ENCODE peak calls at places on chromosomes 6 and 20, in five cellular contexts. One of them, this sample, is unnamed. For H3K4me1, the result is how much of the 10 kb centered on the place peaks cover.

GRCh38 chr6:108689279-108690161 is 128.8 kb downstream of the FOXO3 start:
- DNase-seq in pancreas: peak
- DNase-seq in psoas muscle: peak
- DNase-seq in cardiac muscle cell: no peak
- DNase-seq in tibial artery: peak
- DNase-seq in this sample: peak

GRCh38 chr6:2875840-2876207 is 27.3 kb downstream of the SERPINB9 start:
- DNase-seq in pancreas: no peak
- DNase-seq in psoas muscle: peak
- DNase-seq in cardiac muscle cell: no peak
- DNase-seq in tibial artery: no peak
- DNase-seq in this sample: peak

GRCh38 chr20:1897486-1897885 is 2.3 kb downstream of the SIRPA start:
- DNase-seq in pancreas: no peak
- DNase-seq in psoas muscle: no peak
- DNase-seq in cardiac muscle cell: no peak
- DNase-seq in tibial artery: peak
- DNase-seq in this sample: no peak

GRCh38 chr6:129055796-129056195 is 172.9 kb downstream of the LAMA2 start:
- DNase-seq in pancreas: no peak
- DNase-seq in psoas muscle: no peak
- DNase-seq in cardiac muscle cell: no peak
- DNase-seq in tibial artery: no peak
- DNase-seq in this sample: no peak

GRCh38 chr20:37408202-37408929 is 62.4 kb downstream of the SRC start:
- DNase-seq in pancreas: no peak
- DNase-seq in psoas muscle: no peak
- DNase-seq in cardiac muscle cell: no peak
- DNase-seq in tibial artery: no peak
- DNase-seq in this sample: no peak

GRCh38 chr6:2085657-2086056 is 159.7 kb downstream of the GMDS start:
- DNase-seq in pancreas: no peak
- DNase-seq in psoas muscle: no peak
- DNase-seq in cardiac muscle cell: no peak
- DNase-seq in tibial artery: no peak
- DNase-seq in this sample: no peak

GRCh38 chr6:83352413-83352812 is 78.4 kb downstream of the ME1 start:
- DNase-seq in pancreas: no peak
- DNase-seq in psoas muscle: no peak
- DNase-seq in cardiac muscle cell: no peak
- DNase-seq in tibial artery: no peak
- DNase-seq in this sample: no peak

GRCh38 chr20:45842169-45842812 is 8.7 kb downstream of the SNX21 start:
- DNase-seq in pancreas: no peak
- DNase-seq in psoas muscle: no peak
- DNase-seq in cardiac muscle cell: no peak
- DNase-seq in tibial artery: no peak
- DNase-seq in this sample: no peak

GRCh38 chr6:75283907-75284284 is 696 bp downstream of the TMEM30A start:
- DNase-seq in pancreas: no peak
- DNase-seq in psoas muscle: no peak
- DNase-seq in cardiac muscle cell: no peak
- DNase-seq in tibial artery: no peak
- DNase-seq in this sample: no peak

GRCh38 chr6:39335780-39336541 is 13.5 kb upstream of the KCNK16 start:
- DNase-seq in pancreas: no peak
- DNase-seq in psoas muscle: no peak
- DNase-seq in cardiac muscle cell: no peak
- DNase-seq in tibial artery: no peak
- DNase-seq in this sample: no peak

GRCh38 chr20:36155629-36155971 is 1.1 kb downstream of the EPB41L1 start:
- DNase-seq in pancreas: no peak
- DNase-seq in psoas muscle: no peak
- DNase-seq in cardiac muscle cell: no peak
- DNase-seq in tibial artery: no peak
- DNase-seq in this sample: no peak

GRCh38 chr6:9745476-9745875 is 669.4 kb downstream of the TFAP2A start:
- DNase-seq in pancreas: no peak
- DNase-seq in psoas muscle: no peak
- DNase-seq in cardiac muscle cell: no peak
- DNase-seq in tibial artery: no peak
- DNase-seq in this sample: no peak

GRCh38 chr6:22956029-22956715 is 386.8 kb downstream of the HDGFL1 start:
- DNase-seq in pancreas: no peak
- DNase-seq in psoas muscle: no peak
- DNase-seq in cardiac muscle cell: peak
- DNase-seq in tibial artery: no peak
- DNase-seq in this sample: no peak

GRCh38 chr6:71383476-71383875 is 94.9 kb downstream of the OGFRL1 start:
- DNase-seq in pancreas: no peak
- DNase-seq in psoas muscle: no peak
- DNase-seq in cardiac muscle cell: no peak
- DNase-seq in tibial artery: no peak
- DNase-seq in this sample: no peak

GRCh38 chr6:119310486-119311036 is 39.0 kb downstream of the MAN1A1 start:
- DNase-seq in pancreas: no peak
- DNase-seq in psoas muscle: no peak
- DNase-seq in cardiac muscle cell: no peak
- DNase-seq in tibial artery: no peak
- DNase-seq in this sample: no peak

GRCh38 chr6:7568021-7568420 is 22.0 kb upstream of the SNRNP48 start:
- DNase-seq in pancreas: no peak
- DNase-seq in psoas muscle: no peak
- DNase-seq in cardiac muscle cell: no peak
- DNase-seq in tibial artery: no peak
- DNase-seq in this sample: no peak

GRCh38 chr6:137291441-137291840 is 72.3 kb upstream of the IFNGR1 start:
- DNase-seq in pancreas: no peak
- DNase-seq in psoas muscle: no peak
- DNase-seq in cardiac muscle cell: no peak
- DNase-seq in tibial artery: peak
- DNase-seq in this sample: no peak

GRCh38 chr6:96032646-96033045 is 16.9 kb downstream of the FUT9 start:
- DNase-seq in pancreas: no peak
- DNase-seq in psoas muscle: no peak
- DNase-seq in cardiac muscle cell: no peak
- DNase-seq in tibial artery: no peak
- DNase-seq in this sample: no peak

GRCh38 chr6:15818044-15818443 is 155.2 kb upstream of the DTNBP1 start:
- DNase-seq in pancreas: no peak
- DNase-seq in psoas muscle: no peak
- DNase-seq in cardiac muscle cell: no peak
- DNase-seq in tibial artery: no peak
- DNase-seq in this sample: no peak

GRCh38 chr6:150336299-150336698 is 32.5 kb upstream of the IYD start:
- DNase-seq in pancreas: no peak
- DNase-seq in psoas muscle: no peak
- DNase-seq in cardiac muscle cell: no peak
- DNase-seq in tibial artery: no peak
- DNase-seq in this sample: no peak

GRCh38 chr6:164554700-164555479 is 754.5 kb downstream of the C6orf118 start:
- DNase-seq in pancreas: no peak
- DNase-seq in psoas muscle: no peak
- DNase-seq in cardiac muscle cell: no peak
- DNase-seq in tibial artery: no peak
- DNase-seq in this sample: no peak

GRCh38 chr6:170529839-170530520 is 23.1 kb downstream of the PSMB1 start:
- DNase-seq in pancreas: peak
- DNase-seq in psoas muscle: peak
- DNase-seq in cardiac muscle cell: peak
- DNase-seq in tibial artery: peak
- DNase-seq in this sample: peak
- TF ChIP-seq CTCF in pancreas: peak
- TF ChIP-seq CTCF in psoas muscle: peak
- TF ChIP-seq CTCF in cardiac muscle cell: peak
- TF ChIP-seq CTCF in tibial artery: peak
- TF ChIP-seq CTCF in this sample: peak

GRCh38 chr20:17678886-17679285 is 3.2 kb downstream of the RRBP1 start:
- DNase-seq in pancreas: peak
- DNase-seq in psoas muscle: no peak
- DNase-seq in cardiac muscle cell: no peak
- DNase-seq in tibial artery: no peak
- DNase-seq in this sample: no peak

GRCh38 chr20:17676942-17677341 is 5.1 kb downstream of the RRBP1 start:
- DNase-seq in pancreas: peak
- DNase-seq in psoas muscle: no peak
- DNase-seq in cardiac muscle cell: no peak
- DNase-seq in tibial artery: no peak
- DNase-seq in this sample: no peak

GRCh38 chr20:17676378-17676759 is 5.7 kb downstream of the RRBP1 start:
- DNase-seq in pancreas: peak
- DNase-seq in psoas muscle: no peak
- DNase-seq in cardiac muscle cell: no peak
- DNase-seq in tibial artery: peak
- DNase-seq in this sample: no peak

GRCh38 chr20:17679786-17680127 is 2.3 kb downstream of the RRBP1 start:
- DNase-seq in pancreas: no peak
- DNase-seq in psoas muscle: no peak
- DNase-seq in cardiac muscle cell: peak
- DNase-seq in tibial artery: peak
- DNase-seq in this sample: no peak

DNA sequence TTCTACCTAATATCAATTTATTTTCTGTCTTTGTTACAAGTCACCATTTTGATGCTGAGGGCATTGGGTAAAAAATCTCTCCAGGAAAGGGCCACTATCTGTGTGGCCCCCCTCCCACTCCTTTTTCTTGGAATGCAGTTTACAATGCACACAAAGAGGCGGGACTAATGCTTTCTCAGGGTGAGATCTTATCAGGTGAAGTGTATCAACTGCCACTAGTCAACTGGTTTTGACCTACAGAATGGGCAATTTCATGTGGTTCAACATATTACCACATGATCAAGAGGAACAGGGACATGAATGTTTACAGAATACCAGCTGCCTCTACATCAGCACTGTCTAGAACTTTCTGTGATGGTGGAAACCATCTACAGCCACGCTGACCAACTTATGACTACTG is 3.7 kb downstream of the RRBP1 start:
- DNase-seq in pancreas: peak
- DNase-seq in psoas muscle: no peak
- DNase-seq in cardiac muscle cell: no peak
- DNase-seq in tibial artery: no peak
- DNase-seq in this sample: no peak
- H3K4me1 ChIP-seq in pancreas: under half
- H3K4me1 ChIP-seq in psoas muscle: under half
- H3K4me1 ChIP-seq in cardiac muscle cell: under half
- H3K4me1 ChIP-seq in tibial artery: under half
- H3K4me1 ChIP-seq in this sample: half or more

GRCh38 chr20:56826971-56827645 is 198.0 kb downstream of the TFAP2C start:
- DNase-seq in pancreas: no peak
- DNase-seq in psoas muscle: no peak
- DNase-seq in cardiac muscle cell: no peak
- DNase-seq in tibial artery: no peak
- DNase-seq in this sample: no peak
- H3K27ac ChIP-seq in pancreas: no peak
- H3K27ac ChIP-seq in psoas muscle: no peak
- H3K27ac ChIP-seq in cardiac muscle cell: no peak
- H3K27ac ChIP-seq in tibial artery: no peak
- H3K27ac ChIP-seq in this sample: no peak

DNA sequence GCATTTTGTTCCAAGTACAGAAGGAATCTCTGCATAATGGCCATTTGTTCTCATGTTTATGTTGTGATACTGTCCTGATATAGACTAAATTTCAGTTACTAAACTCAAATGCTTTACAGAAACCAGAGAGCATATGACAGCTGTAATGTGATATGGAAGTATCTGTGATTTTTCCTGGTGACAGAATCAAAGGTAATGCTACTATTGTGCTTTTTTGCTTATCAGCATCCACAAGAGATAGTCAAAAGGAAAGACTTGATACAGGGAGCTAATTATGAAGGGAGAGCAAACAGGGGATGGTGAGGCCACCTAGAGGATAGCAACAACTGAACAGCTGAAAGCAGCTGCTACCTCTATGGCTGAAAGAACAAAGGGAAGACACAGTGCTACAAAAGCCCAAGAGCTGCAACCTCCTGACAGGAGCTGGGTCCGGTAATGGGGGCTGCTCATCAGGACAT is 181.4 kb downstream of the PHF3 start:
- DNase-seq in pancreas: no peak
- DNase-seq in psoas muscle: no peak
- DNase-seq in cardiac muscle cell: peak
- DNase-seq in tibial artery: no peak
- DNase-seq in this sample: no peak
- TF ChIP-seq CTCF in pancreas: no peak
- TF ChIP-seq CTCF in psoas muscle: no peak
- TF ChIP-seq CTCF in cardiac muscle cell: peak
- TF ChIP-seq CTCF in tibial artery: no peak
- TF ChIP-seq CTCF in this sample: no peak

DNA sequence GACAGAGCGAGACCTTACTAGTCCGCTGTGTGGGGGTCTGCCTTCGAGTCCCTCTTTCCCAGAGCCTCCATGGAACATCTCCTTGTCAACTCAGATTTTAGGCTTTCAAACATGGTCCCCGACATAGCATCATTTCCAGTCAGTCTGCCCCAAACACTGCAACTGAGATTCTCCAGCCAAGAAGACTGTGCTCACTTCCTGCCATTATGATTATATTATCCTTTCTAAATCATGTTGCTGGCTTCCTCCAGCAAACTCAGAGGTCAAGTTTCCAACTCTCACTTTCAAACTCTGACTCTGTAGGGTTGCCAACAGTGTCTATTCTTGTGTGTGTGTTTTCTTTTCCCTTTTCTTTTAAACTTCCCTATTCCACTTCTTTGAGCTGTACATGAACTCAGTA is 61.1 kb upstream of the TRAF3IP2 start:
- DNase-seq in pancreas: no peak
- DNase-seq in psoas muscle: no peak
- DNase-seq in cardiac muscle cell: no peak
- DNase-seq in tibial artery: peak
- DNase-seq in this sample: no peak
- H3K4me1 ChIP-seq in pancreas: under half
- H3K4me1 ChIP-seq in psoas muscle: half or more
- H3K4me1 ChIP-seq in cardiac muscle cell: under half
- H3K4me1 ChIP-seq in tibial artery: under half
- H3K4me1 ChIP-seq in this sample: under half

This sample was measured in upper lobe of right lung.